ENCODE peak calls at places on chromosomes 2 and 18, in four cellular contexts. C is NCI-H1092 treated with DMSO at 0.1 percent for 48 hours, F is RWPE1, U is PC-9. N is an unnamed sample.

GRCh38 chr2:23118894-23119293 is 266.1 kb upstream of the KLHL29 start:
- DNase-seq in U (no peak), C (no peak), F (no peak), N (no peak)

GRCh38 chr18:8929381-8929780 is 173.1 kb upstream of the NDUFV2 start:
- DNase-seq in U (no peak), C (no peak), F (no peak), N (no peak)

GRCh38 chr2:64881037-64881492 is 108.1 kb upstream of the SLC1A4 start:
- DNase-seq in F (no peak), C (no peak), U (no peak), N (no peak)

GRCh38 chr2:3322311-3322970 is 55.2 kb downstream of the EIPR1 start:
- DNase-seq in F (no peak), C (no peak), U (no peak), N (no peak)

GRCh38 chr18:9838144-9838877 is 47.5 kb upstream of the TXNDC2 start:
- DNase-seq in U (peak; percentile 94), F (no peak), C (peak; percentile 60), N (peak; percentile 88)

GRCh38 chr2:86615596-86615995 is 8.1 kb downstream of the RNF103 start:
- DNase-seq in C (no peak), U (no peak), F (no peak), N (no peak)

GRCh38 chr18:52888014-52888413 is 548.0 kb downstream of the DCC start:
- DNase-seq in U (no peak), C (peak; percentile 65), F (no peak), N (no peak)

GRCh38 chr2:238427435-238428162 is 872 bp downstream of the ASB1 start:
- DNase-seq in C (no peak), U (no peak), F (no peak), N (no peak)

GRCh38 chr2:240555541-240556250 is 2.1 kb downstream of the ANKMY1 start:
- DNase-seq in F (no peak), U (no peak), C (no peak), N (no peak)